ENCODE peak calls at places on chromosome 22, in five cellular contexts. C is H9, L is HCT116, I is OCI-LY7, M is mammary epithelial cell. U is an unnamed sample.

GRCh38 chr22:35230839-35231584 is 26.3 kb upstream of the HMGXB4 start:
- DNase-seq in I (peak; percentile 42), M (no peak), C (no peak), L (peak; percentile 50), U (no peak)

GRCh38 chr22:23591203-23591791 is 11.2 kb upstream of the IGLL1 start:
- DNase-seq in M (peak; percentile 11), C (peak; percentile 85), L (peak; percentile 51), I (peak; percentile 66), U (peak; percentile 24)

GRCh38 chr22:43343262-43343988 is at the start of gene SCUBE1:
- DNase-seq in C (peak; percentile 84), L (no peak), I (no peak), M (peak; percentile 14), U (peak; percentile 80)

GRCh38 chr22:35102663-35103062 is 36.7 kb downstream of the ISX start:
- DNase-seq in C (peak; percentile 72), I (peak; percentile 12), L (no peak), M (peak; percentile 59), U (no peak)

GRCh38 chr22:41305646-41306045 is 4.3 kb downstream of the ZC3H7B start:
- DNase-seq in L (no peak), M (peak; percentile 74), I (no peak), C (no peak), U (no peak)

GRCh38 chr22:17283423-17283822 is 64.2 kb upstream of the ADA2 start:
- DNase-seq in M (no peak), I (no peak), C (no peak), L (no peak), U (no peak)

GRCh38 chr22:26835929-26836528 is 178.6 kb downstream of the MIAT start:
- DNase-seq in I (peak; percentile 61), C (peak; percentile 84), L (peak; percentile 33), M (peak; percentile 22), U (peak; percentile 43)

GRCh38 chr22:35311551-35311999 is 11.9 kb downstream of the TOM1 start:
- DNase-seq in I (no peak), M (no peak), C (no peak), L (no peak), U (no peak)

GRCh38 chr22:32991353-32992115 is 66.6 kb downstream of the SYN3 start:
- DNase-seq in M (peak; percentile 89), L (no peak), C (no peak), I (no peak), U (peak; percentile 89)

GRCh38 chr22:27799334-27800249 is 2.0 kb downstream of the MN1 start:
- DNase-seq in M (no peak), C (peak; percentile 47), L (no peak), I (no peak), U (no peak)

GRCh38 chr22:48205790-48206189 is 1443.3 kb downstream of the TBC1D22A start:
- DNase-seq in I (no peak), C (no peak), L (no peak), M (no peak), U (no peak)

GRCh38 chr22:27583930-27584329 is 217.6 kb downstream of the MN1 start:
- DNase-seq in C (no peak), I (no peak), L (no peak), M (no peak), U (no peak)

GRCh38 chr22:33477131-33478111 is 419.2 kb upstream of the SYN3 start:
- DNase-seq in I (no peak), L (no peak), C (no peak), M (no peak), U (no peak)

GRCh38 chr22:31098633-31099110 is 8.7 kb downstream of the SELENOM start:
- DNase-seq in M (no peak), I (no peak), C (peak; percentile 94), L (no peak), U (no peak)
- H2AFZ ChIP-seq in M (no peak overlapping the region), I (no peak overlapping the region), C (no peak overlapping the region), L (no peak overlapping the region), U (no peak overlapping the region)

GRCh38 chr22:46044718-46045458 is 67.9 kb upstream of the WNT7B start:
- DNase-seq in C (no peak), M (no peak), I (no peak), L (no peak), U (no peak)
- H2AFZ ChIP-seq in C (no peak overlapping the region), M (peak overlapping the region; percentile 90), I (peak overlapping the region; percentile 87), L (no peak overlapping the region), U (peak overlapping the region; percentile 40)

DNA sequence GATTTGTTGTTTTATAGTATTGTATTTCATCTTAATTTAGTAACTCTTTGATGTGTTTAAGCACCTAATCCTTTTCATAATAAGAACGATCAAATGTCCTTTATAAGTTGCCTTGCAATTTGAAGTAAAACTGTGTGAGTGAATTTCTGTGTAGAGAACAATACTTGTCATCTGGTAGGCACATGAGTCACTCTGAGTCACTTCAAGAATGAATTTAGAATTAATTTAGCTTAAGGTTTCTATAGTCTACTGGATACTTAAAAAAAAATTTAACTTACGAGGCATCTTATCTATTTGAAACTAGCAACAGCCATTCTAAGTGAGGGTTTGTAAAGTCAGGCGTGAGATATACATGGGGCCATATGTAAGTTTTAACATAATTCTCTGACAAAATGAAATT is 85.0 kb downstream of the C22orf31 start:
- DNase-seq in M (peak; percentile 75), C (no peak), L (peak; percentile 56), I (no peak), U (no peak)
- H2AFZ ChIP-seq in M (no peak overlapping the region), C (no peak overlapping the region), L (no peak overlapping the region), I (no peak overlapping the region), U (no peak overlapping the region)

GRCh38 chr22:37735054-37735453 is 38.2 kb downstream of the TRIOBP start:
- DNase-seq in C (peak; percentile 77), M (no peak), L (no peak), I (no peak), U (no peak)

GRCh38 chr22:37731804-37732471 is 35.1 kb downstream of the TRIOBP start:
- DNase-seq in C (no peak), I (peak; percentile 31), L (no peak), M (no peak), U (no peak)

GRCh38 chr22:37732699-37733607 is 36.1 kb downstream of the TRIOBP start:
- DNase-seq in L (no peak), I (no peak), M (no peak), C (no peak), U (no peak)

GRCh38 chr22:37733625-37734401 is 37.0 kb downstream of the TRIOBP start:
- DNase-seq in C (no peak), L (no peak), M (no peak), I (no peak), U (peak; percentile 19)

GRCh38 chr22:37734402-37734700 is 37.5 kb downstream of the TRIOBP start:
- DNase-seq in I (no peak), L (no peak), C (no peak), M (no peak), U (no peak)
- H2AFZ ChIP-seq in I (no peak overlapping the region), L (no peak overlapping the region), C (no peak overlapping the region), M (no peak overlapping the region), U (no peak overlapping the region)

GRCh38 chr22:30575011-30575671 is 676 bp upstream of the GAL3ST1 start:
- DNase-seq in L (no peak), I (no peak), M (no peak), C (peak; percentile 53), U (peak; percentile 85)
- H2AFZ ChIP-seq in L (no peak overlapping the region), I (no peak overlapping the region), M (no peak overlapping the region), C (no peak overlapping the region), U (no peak overlapping the region)

DNA sequence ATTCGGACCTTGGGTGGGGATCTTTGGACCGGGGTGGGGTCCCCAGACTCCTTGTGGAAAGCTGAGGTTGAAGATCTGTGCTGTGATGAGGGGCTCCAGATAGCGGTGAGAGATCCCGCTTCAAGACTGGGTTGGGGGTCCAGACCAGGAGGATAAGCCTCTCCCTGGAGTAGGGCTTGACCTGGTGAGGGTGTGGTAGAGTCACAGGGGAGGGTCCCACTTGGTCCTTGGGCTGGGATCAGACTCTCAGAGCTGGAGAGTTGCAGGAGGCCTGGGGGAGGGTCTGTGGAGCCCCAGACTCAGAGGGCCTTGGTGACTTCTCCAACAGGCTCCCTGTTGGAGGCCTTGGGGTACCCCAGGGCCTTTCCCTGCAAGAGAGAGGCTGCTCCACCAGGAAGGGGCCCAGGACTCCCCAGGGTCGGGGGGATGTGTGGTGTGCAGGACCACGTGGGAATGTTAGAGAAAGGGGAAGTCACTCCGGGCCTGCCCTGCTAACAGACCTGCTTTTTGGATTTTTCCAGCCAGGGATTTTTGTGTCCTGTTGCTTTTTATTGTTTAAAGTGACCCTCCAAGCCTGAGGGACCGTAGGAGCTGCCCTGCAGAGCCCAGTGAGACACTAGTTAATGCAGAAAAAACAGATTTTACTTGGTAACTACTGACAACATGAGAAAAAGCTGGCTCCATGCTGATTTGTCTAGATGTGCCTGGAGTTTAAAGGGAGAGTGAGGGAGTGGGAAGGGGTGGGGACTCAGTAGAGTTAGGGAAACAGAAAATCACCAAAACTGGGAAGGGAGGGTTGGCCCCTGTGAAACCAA is 660 bp upstream of the TXNRD2 start:
- DNase-seq in C (no peak), L (no peak), M (no peak), I (peak; percentile 72), U (no peak)
- H2AFZ ChIP-seq in C (no peak overlapping the region), L (no peak overlapping the region), M (peak overlapping the region; percentile 76), I (peak overlapping the region; percentile 90), U (peak overlapping the region; percentile 9)

DNA sequence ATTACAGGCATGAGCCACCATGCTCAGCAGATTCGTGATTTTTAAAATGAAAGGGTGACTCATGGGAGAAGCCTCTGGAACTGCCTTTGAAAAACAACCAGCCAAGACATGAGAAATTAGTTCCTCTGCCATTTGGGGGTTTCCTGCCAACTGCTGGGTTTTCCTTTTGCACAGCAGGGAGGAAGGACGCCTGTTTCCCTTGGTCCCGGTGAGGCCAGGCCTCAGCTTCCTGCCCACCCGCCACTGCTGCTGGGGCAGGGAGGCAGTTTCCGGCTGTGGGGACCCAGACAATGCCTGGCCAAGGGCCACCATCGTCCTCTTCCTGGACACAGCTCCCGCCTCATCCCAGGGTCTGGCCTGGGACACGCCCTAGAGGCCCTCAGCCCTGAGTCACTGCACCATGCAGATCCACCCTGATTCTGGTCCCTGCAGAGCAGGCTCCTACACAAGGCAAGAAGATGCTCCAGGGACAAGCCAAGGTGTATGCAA is 10.2 kb downstream of the PPM1F start:
- DNase-seq in I (no peak), C (no peak), L (peak; percentile 44), M (peak; percentile 89), U (peak; percentile 67)
- H2AFZ ChIP-seq in I (no peak overlapping the region), C (no peak overlapping the region), L (no peak overlapping the region), M (peak overlapping the region; percentile 84), U (no peak overlapping the region)

GRCh38 chr22:49833340-49834007 is 5.8 kb upstream of the BRD1 start:
- DNase-seq in I (no peak), L (peak; percentile 26), C (no peak), M (peak; percentile 67), U (peak; percentile 99)
- H2AFZ ChIP-seq in I (no peak overlapping the region), L (no peak overlapping the region), C (no peak overlapping the region), M (peak overlapping the region; percentile 49), U (no peak overlapping the region)

GRCh38 chr22:38184788-38185187 is 3.2 kb upstream of the PLA2G6 start:
- DNase-seq in L (no peak), M (no peak), C (no peak), I (no peak), U (no peak)
- H2AFZ ChIP-seq in L (no peak overlapping the region), M (no peak overlapping the region), C (no peak overlapping the region), I (no peak overlapping the region), U (no peak overlapping the region)

DNA sequence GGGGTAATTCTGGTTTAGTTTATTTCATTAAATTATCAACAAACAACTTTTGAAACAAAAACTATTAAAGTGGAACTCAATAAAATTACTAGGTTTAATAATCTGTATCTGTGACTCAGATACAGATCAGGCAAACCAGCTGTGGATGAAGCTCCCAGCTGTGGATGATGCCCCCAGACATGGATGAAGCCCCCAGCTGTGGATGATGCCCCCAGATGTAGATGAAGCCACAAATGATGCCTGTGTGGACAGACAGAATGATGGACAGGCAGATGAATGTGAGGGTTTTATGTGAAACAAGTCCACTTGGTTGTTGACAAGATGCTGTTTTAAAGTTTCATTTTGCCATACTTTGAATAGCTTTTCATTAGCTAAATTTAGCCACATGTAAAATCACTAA is 5.8 kb upstream of the ZNF74 start:
- DNase-seq in L (no peak), I (no peak), M (no peak), C (peak; percentile 3), U (no peak)
- H2AFZ ChIP-seq in L (no peak overlapping the region), I (no peak overlapping the region), M (no peak overlapping the region), C (no peak overlapping the region), U (no peak overlapping the region)

U was measured in trophoblast cell.